ENCODE peak calls at places on chromosomes 16 and 17, in four cellular contexts. N is pancreas, G is psoas muscle, M is cardiac muscle cell. K is an unnamed sample. For H3K36me3, the result is how much of the 10 kb centered on the place peaks cover.

GRCh38 chr17:72380120-72380519 is 259.3 kb downstream of the SOX9 start:
- DNase-seq in N (no peak), G (no peak), M (no peak), K (no peak)

GRCh38 chr17:29248845-29249244 is 2.2 kb downstream of the CRYBA1 start:
- DNase-seq in N (no peak), G (no peak), M (no peak), K (no peak)

GRCh38 chr17:38600906-38601305 is 4.8 kb downstream of the SRCIN1 start:
- DNase-seq in N (no peak), G (no peak), M (no peak), K (no peak)

GRCh38 chr16:4193920-4194319 is 48.0 kb downstream of the SRL start:
- DNase-seq in N (no peak), G (no peak), M (no peak), K (no peak)

GRCh38 chr17:1568950-1569810 is 6.6 kb upstream of the PITPNA start:
- DNase-seq in N (no peak), G (no peak), M (no peak), K (no peak)

GRCh38 chr16:84605339-84605848 is 12.5 kb downstream of the COTL1 start:
- DNase-seq in N (no peak), G (no peak), M (no peak), K (no peak)

GRCh38 chr17:60355663-60356594 is 36.0 kb downstream of the USP32 start:
- DNase-seq in N (no peak), G (no peak), M (no peak), K (no peak)

GRCh38 chr17:13544292-13544691 is 57.4 kb downstream of the HS3ST3A1 start:
- DNase-seq in N (no peak), G (peak), M (no peak), K (peak)

GRCh38 chr17:60435244-60436170 is 13.2 kb downstream of the CHCT1 start:
- DNase-seq in N (peak), G (peak), M (peak), K (peak)

GRCh38 chr16:1839554-1839953 is 12.5 kb downstream of the FAHD1 start:
- DNase-seq in N (no peak), G (no peak), M (no peak), K (no peak)

GRCh38 chr16:13766334-13766733 is 153.6 kb upstream of the ERCC4 start:
- DNase-seq in N (no peak), G (no peak), M (no peak), K (no peak)

GRCh38 chr17:66098040-66098439 is 93.9 kb downstream of the CEP112 start:
- DNase-seq in N (no peak), G (no peak), M (no peak), K (no peak)

GRCh38 chr17:37361543-37361942 is 14.2 kb upstream of the C17orf78 start:
- DNase-seq in N (no peak), G (no peak), M (no peak), K (no peak)

GRCh38 chr17:17675925-17676534 is 5.2 kb upstream of the RAI1 start:
- DNase-seq in N (no peak), G (no peak), M (no peak), K (no peak)

GRCh38 chr17:64718058-64718457 is 56.0 kb upstream of the SMURF2 start:
- DNase-seq in N (no peak), G (no peak), M (no peak), K (no peak)

GRCh38 chr17:77371888-77372443 is 231.2 kb downstream of the SEC14L1 start:
- DNase-seq in N (no peak), G (no peak), M (no peak), K (peak)

GRCh38 chr17:39979865-39980401 is 674 bp upstream of the PSMD3 start:
- DNase-seq in N (no peak), G (no peak), M (peak), K (peak)

GRCh38 chr16:85625053-85625452 is 11.9 kb downstream of the GSE1 start:
- DNase-seq in N (no peak), G (no peak), M (no peak), K (no peak)

GRCh38 chr16:87391324-87391949 is 699 bp upstream of the MAP1LC3B start:
- DNase-seq in N (peak), G (peak), M (peak), K (peak)

GRCh38 chr17:40316571-40317344 is 7.8 kb downstream of the RARA start:
- DNase-seq in N (peak), G (peak), M (peak), K (peak)

GRCh38 chr17:61412860-61413653 is 13.4 kb downstream of the TBX2 start:
- DNase-seq in N (peak), G (no peak), M (peak), K (no peak)

GRCh38 chr17:40346061-40346767 is 18.3 kb downstream of the GJD3 start:
- DNase-seq in N (peak), G (no peak), M (no peak), K (no peak)

GRCh38 chr17:82361885-82362633 is 3.0 kb downstream of the TEX19 start:
- DNase-seq in N (no peak), G (no peak), M (no peak), K (no peak)

GRCh38 chr17:68450391-68450790 is 6.9 kb downstream of the WIPI1 start:
- DNase-seq in N (no peak), G (no peak), M (no peak), K (no peak)
- H3K36me3 ChIP-seq in N (under half), G (under half), M (under half), K (under half)

GRCh38 chr17:70110443-70110880 is 35.4 kb downstream of the KCNJ16 start:
- DNase-seq in N (no peak), G (no peak), M (no peak), K (no peak)
- TF ChIP-seq CTCF in N (no peak), G (no peak), M (no peak), K (no peak)

GRCh38 chr17:74751210-74751529 is 2.7 kb downstream of the NHERF1 start:
- DNase-seq in N (no peak), G (no peak), M (no peak), K (no peak)
- H3K4me3 ChIP-seq in N (peak), G (no peak), M (no peak), K (no peak)

DNA sequence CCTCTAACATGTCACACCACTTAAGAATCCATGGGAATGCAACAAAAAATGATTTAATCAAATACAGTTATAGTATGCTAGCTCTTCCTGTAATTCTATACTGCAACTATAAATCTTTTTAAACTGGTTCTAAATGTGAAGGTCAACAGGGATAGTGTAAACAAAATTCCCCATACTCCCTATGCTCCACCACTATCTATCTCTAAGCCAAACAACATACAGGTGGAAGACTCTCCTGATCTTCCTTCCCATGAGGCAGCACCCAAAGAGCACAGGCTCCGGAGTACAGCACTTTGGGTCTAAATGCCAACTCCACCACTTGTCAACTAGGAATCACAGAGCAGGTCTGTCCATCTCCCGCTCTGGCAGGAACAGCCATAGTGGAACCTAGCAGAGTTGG is 4.3 kb downstream of the XPO6 start:
- DNase-seq in N (no peak), G (no peak), M (no peak), K (no peak)
- H3K36me3 ChIP-seq in N (under half), G (under half), M (under half), K (under half)

DNA sequence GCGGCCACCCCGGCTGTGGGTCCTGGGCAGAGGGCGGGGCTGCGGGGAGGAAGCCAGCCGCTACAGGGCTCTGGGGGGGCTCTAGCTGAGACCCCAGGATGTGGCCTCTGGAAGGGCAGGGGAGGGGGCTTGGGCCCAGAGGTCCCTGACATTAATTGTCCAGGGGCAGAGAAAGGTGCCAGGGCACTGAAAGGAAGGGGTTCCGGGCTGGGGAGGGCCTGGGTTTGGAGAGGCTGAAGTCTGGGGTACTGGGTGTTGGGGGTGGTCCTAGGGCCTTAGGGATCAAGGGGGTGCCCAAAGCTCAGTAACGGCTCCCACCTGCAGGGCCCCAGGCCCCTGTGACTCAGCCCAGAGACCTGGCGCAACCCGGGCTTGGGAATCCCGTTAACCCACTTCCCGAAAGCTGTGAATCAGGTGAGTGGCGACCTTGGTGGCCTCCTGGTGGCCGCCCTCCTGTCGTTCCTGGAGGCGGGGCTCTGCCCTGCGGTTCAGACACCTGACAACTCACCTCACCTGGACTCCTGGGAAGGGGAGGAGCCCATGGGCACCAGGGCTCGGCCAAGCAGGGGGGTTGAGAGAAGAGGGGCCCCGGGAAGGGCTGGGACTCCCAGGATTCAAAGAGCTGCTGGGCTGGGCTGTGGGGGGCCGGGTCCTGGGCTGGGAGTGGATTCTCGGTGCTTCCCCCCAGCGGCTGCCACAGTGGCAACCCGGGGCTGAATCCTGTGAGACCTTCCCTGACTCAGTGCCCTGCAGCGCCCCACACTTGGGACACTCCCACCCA is 465 bp upstream of the PRSS22 start:
- DNase-seq in N (peak), G (no peak), M (no peak), K (no peak)
- TF ChIP-seq CTCF in N (peak), G (no peak), M (no peak), K (no peak)

DNA sequence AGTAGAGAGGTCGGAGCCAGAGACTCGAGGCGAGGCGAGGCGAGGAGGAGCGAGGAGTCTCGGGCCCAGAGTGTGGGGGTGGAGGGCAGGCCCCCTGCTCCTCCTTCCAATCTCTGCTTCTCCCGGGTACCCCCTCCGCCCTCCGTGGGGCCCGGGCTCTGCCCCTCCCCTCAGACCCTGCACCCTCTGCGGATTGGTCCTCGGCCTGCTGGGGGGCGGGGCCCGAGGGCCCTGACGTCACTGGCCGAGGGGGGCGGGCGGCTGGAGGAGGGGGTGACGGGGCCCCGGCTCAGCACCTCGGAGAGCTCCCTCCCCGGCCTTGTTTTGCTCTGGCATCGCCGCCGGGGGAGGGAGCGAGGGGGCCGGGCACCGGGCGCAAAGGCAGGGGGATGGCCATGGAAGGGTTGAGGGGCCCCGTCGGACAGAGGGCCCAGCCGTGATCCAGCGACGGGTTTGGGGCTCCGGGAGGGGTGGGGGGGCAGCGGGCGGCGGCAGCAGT is at the start of gene RUNDC3A:
- DNase-seq in N (peak), G (peak), M (peak), K (peak)
- H3K4me3 ChIP-seq in N (peak), G (peak), M (peak), K (no peak)

DNA sequence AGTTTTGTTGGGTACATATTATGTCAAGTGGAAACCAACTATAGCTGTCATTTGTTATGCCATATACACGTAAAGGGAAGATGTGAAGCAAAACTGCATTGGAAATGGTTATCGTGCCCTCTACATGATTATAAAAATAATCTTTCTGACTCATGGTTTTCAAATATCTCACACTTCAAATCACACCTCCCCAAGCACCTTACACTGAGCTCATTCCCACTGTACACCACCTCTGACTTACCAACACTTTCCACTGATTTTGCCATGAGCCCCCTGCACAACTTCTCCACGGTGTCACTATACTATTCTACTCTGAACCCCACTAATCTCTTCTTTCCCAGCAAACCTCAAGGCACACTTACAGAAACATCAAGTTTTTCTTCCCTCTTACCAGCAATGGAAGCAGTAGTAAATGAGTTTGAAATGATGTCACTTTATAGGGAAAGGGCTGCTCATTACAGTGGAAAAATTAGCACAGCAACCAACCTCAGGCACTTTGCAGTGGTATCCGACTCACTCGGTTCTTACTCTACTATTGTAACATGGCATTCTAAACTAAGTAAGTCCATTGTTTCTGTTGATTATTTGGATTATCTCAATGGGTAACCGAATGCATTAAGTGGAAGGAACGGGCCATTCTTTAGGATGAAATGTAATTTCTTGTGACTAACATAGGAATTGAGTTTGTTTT is 18.7 kb downstream of the ZNF821 start:
- DNase-seq in N (no peak), G (no peak), M (no peak), K (no peak)
- H3K36me3 ChIP-seq in N (under half), G (under half), M (under half), K (under half)